ENCODE peak calls at places on chromosomes 5 and 9, in five cellular contexts. P is uterus; C is WTC11; W is activated effector memory CD4-positive, alpha-beta T cell treated with Interleukin-2 at 50 U/mL for 16 hours; L is ELF-1. O is an unnamed sample.

GRCh38 chr5:61280766-61281427 is 51.2 kb upstream of the ZSWIM6 start:
- DNase-seq in L (no peak), W (no peak), C (no peak), P (no peak), O (no peak)

GRCh38 chr9:130364619-130365322 is 80.0 kb upstream of the ASS1 start:
- DNase-seq in P (no peak), C (no peak), L (peak; percentile 24), W (no peak), O (no peak)

GRCh38 chr9:75452512-75452911 is 364.2 kb downstream of the OSTF1 start:
- DNase-seq in W (no peak), L (no peak), P (no peak), C (no peak), O (no peak)

GRCh38 chr5:1923341-1923740 is 40.6 kb upstream of the IRX4 start:
- DNase-seq in C (no peak), W (no peak), L (no peak), P (no peak), O (no peak)

GRCh38 chr9:114803886-114804285 is 2.0 kb downstream of the TNFSF15 start:
- DNase-seq in P (no peak), W (no peak), C (no peak), L (no peak), O (no peak)

GRCh38 chr9:89555016-89555415 is 49.8 kb upstream of the GADD45G start:
- DNase-seq in P (no peak), C (no peak), W (no peak), L (no peak), O (no peak)

GRCh38 chr5:88889165-88890069 is 6.4 kb upstream of the MEF2C start:
- DNase-seq in C (peak; percentile 54), W (no peak), P (peak; percentile 73), L (peak; percentile 36), O (peak; percentile 52)

GRCh38 chr9:135016876-135017275 is 70.6 kb upstream of the OLFM1 start:
- DNase-seq in W (no peak), P (no peak), C (no peak), L (no peak), O (no peak)

GRCh38 chr5:103271570-103272289 is 13.2 kb downstream of the MACIR start:
- DNase-seq in L (no peak), C (no peak), W (no peak), P (no peak), O (no peak)

GRCh38 chr9:91312717-91313325 is 48.9 kb downstream of the AUH start:
- DNase-seq in W (no peak), L (peak; percentile 18), P (no peak), C (no peak), O (peak; percentile 12)